ENCODE peak calls at places on chromosomes 13 and 19, in seven cellular contexts. K, V, F, M, Z, Y and S are unnamed samples.

GRCh38 chr19:45766919-45767346 is 2.1 kb downstream of the SIX5 start:
- DNase-seq in Y (no peak), V (no peak), F (no peak), K (no peak), Z (no peak), M (no peak), S (no peak)

GRCh38 chr13:45441633-45442032 is 23.1 kb upstream of the COG3 start:
- DNase-seq in M (no peak), Z (no peak), V (peak; percentile 32), F (no peak), K (no peak), Y (no peak), S (no peak)

GRCh38 chr13:60646600-60646999 is 249.6 kb downstream of the TDRD3 start:
- DNase-seq in Y (no peak), F (no peak), V (no peak), K (no peak), M (no peak), Z (no peak), S (no peak)

GRCh38 chr13:37136187-37136586 is 30.7 kb upstream of the CSNK1A1L start:
- DNase-seq in Y (no peak), Z (no peak), M (no peak), K (no peak), F (no peak), V (no peak), S (no peak)

GRCh38 chr13:48253849-48254248 is 20.8 kb downstream of the ITM2B start:
- DNase-seq in F (no peak), Y (no peak), Z (no peak), K (no peak), V (no peak), M (no peak), S (no peak)

GRCh38 chr19:10812902-10813404 is 23.1 kb downstream of the TMED1 start:
- DNase-seq in M (no peak), K (no peak), Z (no peak), Y (no peak), V (peak; percentile 38), F (peak; percentile 38), S (no peak)

GRCh38 chr19:50030937-50031336 is 5.1 kb downstream of the ZNF473 start:
- DNase-seq in F (no peak), Z (no peak), M (no peak), K (no peak), Y (no peak), V (no peak), S (no peak)

GRCh38 chr13:99357149-99357596 is 50.0 kb upstream of the GPR183 start:
- DNase-seq in M (no peak), F (no peak), V (no peak), Y (no peak), K (no peak), Z (no peak), S (no peak)

GRCh38 chr19:6802336-6803035 is 30.0 kb downstream of the VAV1 start:
- DNase-seq in Y (peak; percentile 71), M (peak; percentile 78), K (peak; percentile 42), F (peak; percentile 25), V (no peak), Z (no peak), S (no peak)

GRCh38 chr19:49475191-49475932 is 1.3 kb downstream of the FLT3LG start:
- DNase-seq in K (no peak), Y (no peak), M (no peak), V (no peak), Z (no peak), F (no peak), S (no peak)

GRCh38 chr19:10416380-10417257 is 3.7 kb upstream of the PDE4A start:
- DNase-seq in F (peak; percentile 69), Z (no peak), M (peak; percentile 94), K (peak; percentile 84), V (peak; percentile 90), Y (peak; percentile 80), S (peak; percentile 92)

GRCh38 chr13:38944219-38944618 is 46.4 kb downstream of the STOML3 start:
- DNase-seq in V (no peak), K (no peak), Z (no peak), M (no peak), Y (no peak), F (no peak), S (no peak)

GRCh38 chr19:55369651-55370304 is 485 bp downstream of the IL11 start:
- DNase-seq in V (peak; percentile 84), K (no peak), F (peak; percentile 98), M (no peak), Z (no peak), Y (no peak), S (no peak)

GRCh38 chr19:29889702-29890101 is 52.3 kb upstream of the URI1 start:
- DNase-seq in V (no peak), Y (no peak), M (no peak), F (no peak), K (no peak), Z (no peak), S (no peak)

GRCh38 chr13:80047406-80047805 is 293.5 kb downstream of the SPRY2 start:
- DNase-seq in Y (no peak), M (no peak), V (no peak), Z (no peak), K (no peak), F (no peak), S (no peak)

GRCh38 chr13:44422755-44423643 is 49.4 kb downstream of the SERP2 start:
- DNase-seq in K (no peak), Y (no peak), Z (no peak), F (no peak), M (no peak), V (no peak), S (no peak)

GRCh38 chr19:17605761-17606745 is 50.6 kb downstream of the COLGALT1 start:
- DNase-seq in K (peak; percentile 70), Y (peak; percentile 77), M (peak; percentile 84), Z (no peak), F (peak; percentile 72), V (peak; percentile 97), S (peak; percentile 89)
- TF ChIP-seq CTCF in K (peak; percentile 16), Y (peak; percentile 69), M (no peak), Z (peak; percentile 4), F (peak; percentile 30), V (peak; percentile 67), S (peak; percentile 78)

DNA sequence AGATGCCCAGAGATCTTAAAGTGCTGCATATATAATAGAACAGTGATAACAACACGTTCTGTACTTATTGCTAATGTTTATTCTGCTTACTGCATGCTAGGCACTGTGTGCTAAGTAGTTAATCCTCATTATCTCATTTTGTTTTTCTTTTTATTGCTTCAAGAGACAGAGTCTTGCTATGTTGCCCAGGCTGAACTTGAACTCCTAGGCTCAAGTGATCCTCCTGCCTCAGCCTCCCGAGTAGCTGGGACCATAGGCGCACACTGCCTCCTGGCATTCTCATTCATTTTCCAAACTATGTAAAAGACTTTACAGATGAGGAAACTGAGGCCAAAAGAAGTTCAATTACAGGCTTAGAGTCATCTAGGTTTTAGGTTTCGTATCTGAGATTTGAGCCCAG is 548.4 kb downstream of the GPC6 start:
- DNase-seq in F (no peak), Z (no peak), K (no peak), M (no peak), Y (no peak), V (no peak), S (no peak)
- TF ChIP-seq CTCF in F (no peak), Z (no peak), K (no peak), M (no peak), Y (no peak), V (no peak), S (no peak)

DNA sequence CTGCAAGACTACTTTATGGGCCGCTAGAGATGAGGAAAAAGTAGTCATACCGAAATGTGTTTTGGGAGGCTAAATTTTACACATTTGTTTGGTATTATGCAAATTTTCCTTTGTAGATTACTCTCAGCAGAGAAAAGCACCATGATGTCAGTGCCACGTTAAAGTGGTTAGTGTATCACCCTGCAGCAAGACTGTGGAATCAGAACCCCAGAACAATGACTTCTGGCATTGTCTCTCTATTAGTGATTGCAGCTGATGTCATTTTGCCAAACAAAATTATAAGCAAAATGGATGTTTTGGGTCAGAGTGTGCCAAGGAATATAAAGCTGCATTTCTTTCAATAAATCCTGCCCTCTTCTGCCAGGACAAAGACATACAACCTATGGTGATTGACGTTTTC is 53.7 kb upstream of the TSHZ3 start:
- DNase-seq in F (no peak), K (no peak), Y (no peak), Z (no peak), M (no peak), V (no peak), S (no peak)
- TF ChIP-seq CTCF in F (no peak), K (no peak), Y (no peak), Z (no peak), M (no peak), V (no peak), S (no peak)

GRCh38 chr13:111064661-111065060 is 50.4 kb upstream of the ARHGEF7 start:
- DNase-seq in F (no peak), M (no peak), Z (no peak), K (no peak), V (no peak), Y (no peak), S (no peak)
- TF ChIP-seq CTCF in F (no peak), M (no peak), Z (no peak), K (no peak), V (no peak), Y (no peak), S (no peak)

GRCh38 chr13:113211774-113212173 is 2.4 kb downstream of the CUL4A start:
- DNase-seq in Z (no peak), K (no peak), F (no peak), V (no peak), M (no peak), Y (peak; percentile 34), S (no peak)
- TF ChIP-seq CTCF in Z (no peak), K (no peak), F (no peak), V (no peak), M (no peak), Y (no peak), S (peak; percentile 50)

DNA sequence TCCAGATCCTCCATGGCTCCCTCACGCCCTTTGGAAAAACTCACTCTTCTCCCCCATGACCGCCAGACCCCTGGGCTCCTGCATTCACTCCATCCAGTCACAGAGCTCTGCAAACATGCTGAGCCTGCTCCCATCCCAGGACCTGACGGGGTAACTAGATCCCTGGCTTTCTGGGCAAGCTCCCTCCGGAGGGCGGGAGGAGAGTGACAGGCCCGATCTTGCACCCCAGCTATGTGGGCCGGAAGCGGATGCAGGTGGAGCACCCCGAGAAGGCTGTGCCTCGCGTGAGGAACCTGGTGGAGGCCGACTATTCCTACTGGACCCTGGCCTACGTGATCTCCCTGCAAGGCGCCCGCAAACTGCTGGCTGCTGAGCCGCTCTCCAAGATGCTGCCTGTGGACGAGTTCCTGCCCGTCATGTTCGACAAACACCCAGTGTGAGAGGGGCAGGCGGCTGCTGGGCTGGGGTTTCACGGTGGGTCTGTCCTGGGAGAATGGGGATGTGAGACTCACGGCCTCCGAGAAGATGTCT is 25.1 kb downstream of the COLGALT1 start:
- DNase-seq in Z (no peak), F (no peak), Y (no peak), V (no peak), K (no peak), M (no peak), S (no peak)
- TF ChIP-seq CTCF in Z (no peak), F (no peak), Y (no peak), V (no peak), K (no peak), M (no peak), S (no peak)

GRCh38 chr19:12400618-12401502 is at the start of gene ZNF799:
- DNase-seq in Y (peak; percentile 97), V (peak; percentile 90), K (peak; percentile 99), Z (peak; percentile 98), F (peak; percentile 51), M (peak; percentile 98), S (peak; percentile 96)
- TF ChIP-seq CTCF in Y (no peak), V (no peak), K (no peak), Z (no peak), F (no peak), M (no peak), S (peak; percentile 48)